ENCODE peak calls at places on chromosomes 4 and X, in seven cellular contexts. U is PC-3; N is progenitor cell of endocrine pancreas; H is CD8-positive, alpha-beta T cell; O is natural killer cell; F is fibroblast of mammary gland; R is heart right ventricle. B is an unnamed sample.

GRCh38 chr4:4599886-4600285 is 58.0 kb upstream of the STX18 start:
- DNase-seq in N (no peak), U (no peak), R (no peak), O (no peak), F (no peak), H (no peak), B (no peak)

GRCh38 chrX:9312922-9313867 is 151.7 kb upstream of the TBL1X start:
- DNase-seq in O (peak), R (peak), H (peak), N (peak), F (no peak), U (peak), B (peak)

GRCh38 chr4:94571301-94571700 is 119.6 kb downstream of the PDLIM5 start:
- DNase-seq in O (no peak), N (no peak), U (no peak), H (no peak), R (no peak), F (no peak), B (no peak)

GRCh38 chrX:14801136-14801535 is 71.7 kb downstream of the FANCB start:
- DNase-seq in U (peak), N (no peak), H (no peak), F (peak), O (no peak), R (no peak), B (no peak)

GRCh38 chrX:4397471-4397870 is 684.0 kb upstream of the PRKX start:
- DNase-seq in N (no peak), F (no peak), O (no peak), R (no peak), U (peak), H (no peak), B (no peak)

GRCh38 chrX:27890611-27891010 is 82.8 kb downstream of the MAGEB10 start:
- DNase-seq in R (no peak), N (no peak), F (peak), O (no peak), U (peak), H (no peak), B (no peak)

GRCh38 chr4:140004580-140005314 is 149.2 kb downstream of the MAML3 start:
- DNase-seq in F (peak), N (no peak), O (no peak), U (peak), H (no peak), R (peak), B (no peak)

GRCh38 chrX:7334253-7334935 is 186.4 kb upstream of the PUDP start:
- DNase-seq in O (no peak), H (no peak), F (peak), N (no peak), R (no peak), U (peak), B (no peak)

GRCh38 chrX:123172874-123173273 is 11.2 kb upstream of the GRIA3 start:
- DNase-seq in F (no peak), N (no peak), U (no peak), O (no peak), H (no peak), R (no peak), B (no peak)

GRCh38 chrX:9327747-9328145 is 137.1 kb upstream of the TBL1X start:
- DNase-seq in R (no peak), F (peak), O (no peak), H (no peak), U (peak), N (no peak), B (no peak)

GRCh38 chr4:31548823-31549222 is 828.7 kb downstream of the PCDH7 start:
- DNase-seq in F (no peak), R (no peak), U (no peak), O (no peak), H (no peak), N (no peak), B (no peak)

GRCh38 chr4:146061610-146062324 is 113.8 kb upstream of the LSM6 start:
- DNase-seq in N (no peak), U (no peak), F (no peak), H (no peak), O (no peak), R (no peak), B (no peak)

GRCh38 chr4:188428935-188429334 is 289.7 kb downstream of the TRIML1 start:
- DNase-seq in U (peak), R (no peak), N (no peak), F (no peak), H (no peak), O (no peak), B (no peak)

GRCh38 chr4:158020175-158020574 is 152.7 kb downstream of the GASK1B start:
- DNase-seq in F (peak), N (no peak), H (no peak), O (no peak), U (peak), R (no peak), B (no peak)

GRCh38 chr4:106422766-106423165 is 54.2 kb upstream of the GIMD1 start:
- DNase-seq in N (no peak), F (no peak), O (no peak), U (no peak), R (no peak), H (no peak), B (no peak)

GRCh38 chr4:48133668-48134444 is at the start of gene TXK:
- DNase-seq in R (no peak), N (no peak), H (no peak), O (no peak), U (no peak), F (peak), B (no peak)

GRCh38 chrX:69564665-69565064 is 51.2 kb upstream of the EDA start:
- DNase-seq in O (no peak), F (no peak), U (no peak), N (no peak), H (no peak), R (no peak), B (no peak)

GRCh38 chrX:19846995-19847790 is 40.2 kb downstream of the SH3KBP1 start:
- DNase-seq in R (no peak), F (peak), U (peak), H (peak), O (no peak), N (no peak), B (no peak)

GRCh38 chr4:89746377-89746776 is 90.6 kb downstream of the SNCA start:
- DNase-seq in R (no peak), N (no peak), O (no peak), F (no peak), H (no peak), U (no peak), B (no peak)

GRCh38 chrX:1062351-1062750 is 150.1 kb downstream of the CRLF2 start:
- DNase-seq in F (no peak), N (no peak), H (no peak), R (no peak), O (no peak), U (no peak), B (no peak)

GRCh38 chr4:101864660-101865059 is 74.1 kb downstream of the BANK1 start:
- DNase-seq in H (no peak), R (no peak), N (no peak), O (no peak), F (no peak), U (peak), B (no peak)

GRCh38 chr4:125042031-125042430 is 272.7 kb upstream of the FAT4 start:
- DNase-seq in R (no peak), F (peak), N (no peak), O (no peak), H (no peak), U (no peak), B (no peak)

DNA sequence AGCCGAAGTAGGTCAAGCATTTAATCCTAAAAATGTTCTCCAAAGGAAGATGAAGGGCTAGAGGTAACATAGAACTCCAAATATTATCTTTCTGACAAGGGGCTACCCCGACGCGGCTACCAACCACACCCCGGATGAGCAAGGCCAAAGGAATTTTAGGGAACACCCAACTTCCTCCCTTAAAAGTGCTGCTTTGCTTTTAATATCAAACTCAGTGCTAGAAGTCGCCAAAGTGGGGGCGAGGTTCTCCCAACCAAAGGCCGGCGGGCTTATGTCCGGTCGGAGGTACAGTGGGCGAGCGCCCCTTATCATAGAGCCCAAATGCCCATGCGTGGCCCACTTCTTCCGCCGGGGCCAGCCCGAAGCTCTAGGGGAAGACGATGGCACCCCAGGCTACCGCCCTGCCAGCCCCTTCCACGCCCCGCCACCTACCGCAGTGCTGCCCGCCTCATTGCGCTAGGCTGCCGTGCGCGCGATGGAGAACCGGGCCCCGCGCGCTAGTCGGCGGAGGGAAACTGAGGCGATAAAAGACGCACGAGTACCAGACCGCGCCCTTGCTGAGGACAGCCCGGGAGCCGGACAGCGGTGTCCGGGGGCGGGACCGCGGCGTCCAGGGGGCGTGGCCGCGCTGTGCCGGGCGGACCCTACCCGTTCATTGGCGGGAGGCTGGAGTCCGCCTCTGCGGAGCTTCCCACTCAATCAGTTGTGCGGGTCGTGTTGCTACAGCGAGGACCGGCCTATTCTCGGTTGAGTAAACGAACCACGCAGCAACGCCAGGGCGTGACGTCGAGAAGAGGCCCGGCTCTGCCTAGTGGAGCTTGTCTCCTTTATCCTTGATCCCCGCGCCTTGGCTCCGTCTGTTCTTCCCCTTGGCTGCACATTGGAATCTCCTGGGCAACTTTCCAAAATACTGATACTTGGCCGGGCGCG is at the start of gene ACOT9:
- DNase-seq in F (peak), O (peak), H (peak), U (peak), R (peak), N (peak), B (peak)
- TF ChIP-seq CTCF in F (no peak), O (no peak), H (no peak), U (no peak), R (no peak), N (no peak), B (no peak)

GRCh38 chrX:50407976-50408375 is 62.6 kb downstream of the DGKK start:
- DNase-seq in R (no peak), N (no peak), H (no peak), F (no peak), O (no peak), U (no peak), B (no peak)
- TF ChIP-seq CTCF in R (no peak), N (no peak), H (no peak), F (no peak), O (no peak), U (no peak), B (no peak)

GRCh38 chr4:26821677-26822503 is 38.8 kb upstream of the STIM2 start:
- DNase-seq in H (no peak), R (no peak), U (peak), N (no peak), O (no peak), F (no peak), B (no peak)
- TF ChIP-seq CTCF in H (no peak), R (no peak), U (no peak), N (no peak), O (no peak), F (no peak), B (no peak)

GRCh38 chr4:177051473-177052060 is 258.1 kb upstream of the NEIL3 start:
- DNase-seq in R (no peak), H (no peak), O (no peak), N (no peak), F (peak), U (peak), B (peak)
- TF ChIP-seq CTCF in R (no peak), H (no peak), O (no peak), N (peak), F (peak), U (peak), B (peak)

GRCh38 chr4:170089743-170090666 is at the start of gene AADAT:
- DNase-seq in F (peak), N (peak), O (no peak), U (peak), H (no peak), R (peak), B (no peak)
- TF ChIP-seq CTCF in F (peak), N (peak), O (no peak), U (peak), H (no peak), R (peak), B (no peak)

DNA sequence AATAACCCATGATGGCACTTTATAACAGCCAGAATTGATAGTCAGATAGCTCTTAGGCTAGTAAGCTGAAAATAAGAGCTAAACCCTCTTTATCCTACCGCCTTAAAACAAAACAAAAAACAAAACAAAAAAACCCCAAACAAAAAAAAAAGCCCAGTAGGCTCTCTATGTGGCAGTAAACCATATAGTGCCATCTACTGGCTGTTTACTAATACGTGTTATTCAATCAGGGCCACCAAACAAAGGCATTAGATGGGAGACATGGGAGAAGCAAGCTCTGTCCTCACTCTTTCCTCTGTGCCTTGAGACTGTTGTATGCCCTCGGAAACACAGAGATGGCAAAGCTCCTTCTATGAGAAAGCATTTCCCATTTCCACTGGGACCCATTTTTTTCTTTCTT is 148.8 kb upstream of the MID1 start:
- DNase-seq in R (no peak), O (no peak), F (peak), H (no peak), U (peak), N (no peak), B (no peak)
- TF ChIP-seq CTCF in R (peak), O (no peak), F (peak), H (no peak), U (peak), N (peak), B (peak)

GRCh38 chr4:82217986-82218715 is 155.6 kb downstream of the HNRNPD start:
- DNase-seq in O (no peak), U (peak), N (no peak), F (no peak), H (no peak), R (no peak), B (no peak)
- TF ChIP-seq CTCF in O (no peak), U (peak), N (peak), F (peak), H (no peak), R (no peak), B (no peak)